ENCODE peak calls at places on chromosomes 12 and 14, in four cellular contexts. One of them, this sample, is unnamed.
A peak's percentile ranks its signal among the peaks of the same experiment; 100 is the strongest.

GRCh38 chr12:110739488-110739887 is 3.2 kb downstream of the PPP1CC start:
- ATAC-seq in GM12878: no peak
- ATAC-seq in foreskin keratinocyte: no peak
- ATAC-seq in heart left ventricle: no peak
- ATAC-seq in this sample: no peak

GRCh38 chr12:111367661-111368221 is 1.2 kb downstream of the PHETA1 start:
- ATAC-seq in GM12878: no peak
- ATAC-seq in foreskin keratinocyte: no peak
- ATAC-seq in heart left ventricle: peak; percentile 3
- ATAC-seq in this sample: no peak

GRCh38 chr12:99752740-99753139 is 105.2 kb downstream of the GARIN6 start:
- ATAC-seq in GM12878: no peak
- ATAC-seq in foreskin keratinocyte: peak; percentile 98
- ATAC-seq in heart left ventricle: no peak
- ATAC-seq in this sample: peak; percentile 69

GRCh38 chr14:94761348-94761998 is 8.4 kb downstream of the GSC start:
- ATAC-seq in GM12878: no peak
- ATAC-seq in foreskin keratinocyte: no peak
- ATAC-seq in heart left ventricle: peak; percentile 51
- ATAC-seq in this sample: no peak

GRCh38 chr14:30284808-30285207 is 274.1 kb upstream of the G2E3 start:
- ATAC-seq in GM12878: no peak
- ATAC-seq in foreskin keratinocyte: no peak
- ATAC-seq in heart left ventricle: no peak
- ATAC-seq in this sample: no peak

GRCh38 chr14:58770501-58770982 is 132.8 kb downstream of the DACT1 start:
- ATAC-seq in GM12878: no peak
- ATAC-seq in foreskin keratinocyte: no peak
- ATAC-seq in heart left ventricle: no peak
- ATAC-seq in this sample: no peak

GRCh38 chr14:63760014-63760413 is 32.1 kb upstream of the SGPP1 start:
- ATAC-seq in GM12878: peak; percentile 92
- ATAC-seq in foreskin keratinocyte: no peak
- ATAC-seq in heart left ventricle: no peak
- ATAC-seq in this sample: no peak

GRCh38 chr14:99205086-99205688 is 66.8 kb downstream of the BCL11B start:
- ATAC-seq in GM12878: no peak
- ATAC-seq in foreskin keratinocyte: no peak
- ATAC-seq in heart left ventricle: no peak
- ATAC-seq in this sample: no peak

GRCh38 chr12:129773170-129773493 is 130.7 kb downstream of the TMEM132D start:
- ATAC-seq in GM12878: no peak
- ATAC-seq in foreskin keratinocyte: no peak
- ATAC-seq in heart left ventricle: no peak
- ATAC-seq in this sample: no peak